ENCODE peak calls at places on chromosomes 6 and 20, in seven cellular contexts. E, T, F, N, X, P and Y are unnamed samples.

GRCh38 chr20:50585678-50586077 is 75.5 kb downstream of the PTPN1 start:
- DNase-seq in E (no peak), T (no peak), F (no peak), N (no peak), X (no peak), P (no peak), Y (no peak)

GRCh38 chr20:17637985-17638640 is 43.9 kb downstream of the RRBP1 start:
- DNase-seq in E (no peak), T (no peak), F (no peak), N (no peak), X (no peak), P (no peak), Y (no peak)

GRCh38 chr6:39068391-39068790 is 19.8 kb downstream of the GLP1R start:
- DNase-seq in E (no peak), T (no peak), F (no peak), N (no peak), X (no peak), P (no peak), Y (no peak)

GRCh38 chr6:8215631-8216030 is 113.3 kb upstream of the EEF1E1 start:
- DNase-seq in E (no peak), T (peak; percentile 29), F (peak; percentile 21), N (no peak), X (peak; percentile 45), P (no peak), Y (peak; percentile 59)

GRCh38 chr20:40991181-40991889 is 37.3 kb upstream of the TOP1 start:
- DNase-seq in E (no peak), T (no peak), F (no peak), N (peak; percentile 31), X (no peak), P (no peak), Y (no peak)

GRCh38 chr6:150303256-150303655 is 65.6 kb upstream of the IYD start:
- DNase-seq in E (no peak), T (no peak), F (no peak), N (no peak), X (no peak), P (no peak), Y (no peak)

GRCh38 chr6:20455175-20456075 is 53.7 kb downstream of the E2F3 start:
- DNase-seq in E (no peak), T (peak; percentile 27), F (no peak), N (no peak), X (peak; percentile 1), P (no peak), Y (no peak)

GRCh38 chr6:19905584-19905983 is 68.4 kb downstream of the ID4 start:
- DNase-seq in E (no peak), T (no peak), F (no peak), N (no peak), X (no peak), P (no peak), Y (no peak)

GRCh38 chr20:44314870-44315269 is 3.9 kb upstream of the FITM2 start:
- DNase-seq in E (no peak), T (no peak), F (no peak), N (no peak), X (no peak), P (no peak), Y (no peak)

GRCh38 chr6:30990422-30991086 is 7.0 kb downstream of the MUC21 start:
- DNase-seq in E (no peak), T (no peak), F (no peak), N (peak; percentile 16), X (no peak), P (no peak), Y (peak; percentile 22)

GRCh38 chr6:20559924-20560551 is 25.8 kb downstream of the CDKAL1 start:
- DNase-seq in E (no peak), T (no peak), F (no peak), N (no peak), X (no peak), P (no peak), Y (no peak)

GRCh38 chr6:43740321-43740960 is 29.6 kb upstream of the VEGFA start:
- DNase-seq in E (no peak), T (no peak), F (no peak), N (no peak), X (no peak), P (no peak), Y (no peak)

GRCh38 chr6:37103169-37104039 is 66.5 kb upstream of the PIM1 start:
- DNase-seq in E (no peak), T (peak; percentile 31), F (no peak), N (peak; percentile 31), X (no peak), P (no peak), Y (peak; percentile 51)